ENCODE peak calls at places on chromosomes 11 and 22, in eight cellular contexts. One of them, this sample, is unnamed.

GRCh38 chr11:3122775-3123201 is 42.3 kb downstream of the OSBPL5 start:
- DNase-seq in naive thymus-derived CD4-positive, alpha-beta T cell: no peak
- DNase-seq in brain microvascular endothelial cell: no peak
- DNase-seq in effector memory CD4-positive, alpha-beta T cell: no peak
- DNase-seq in heart left ventricle: peak; percentile 30
- DNase-seq in stomach: no peak
- DNase-seq in psoas muscle: peak; percentile 51
- DNase-seq in OCI-LY7: no peak
- DNase-seq in this sample: peak; percentile 33

GRCh38 chr11:23473782-23474181 is 613.5 kb upstream of the CCDC179 start:
- DNase-seq in naive thymus-derived CD4-positive, alpha-beta T cell: no peak
- DNase-seq in brain microvascular endothelial cell: peak; percentile 0
- DNase-seq in effector memory CD4-positive, alpha-beta T cell: no peak
- DNase-seq in heart left ventricle: no peak
- DNase-seq in stomach: no peak
- DNase-seq in psoas muscle: no peak
- DNase-seq in OCI-LY7: no peak
- DNase-seq in this sample: no peak

GRCh38 chr22:28002181-28002700 is 83.2 kb upstream of the PITPNB start:
- DNase-seq in naive thymus-derived CD4-positive, alpha-beta T cell: no peak
- DNase-seq in brain microvascular endothelial cell: no peak
- DNase-seq in effector memory CD4-positive, alpha-beta T cell: no peak
- DNase-seq in heart left ventricle: no peak
- DNase-seq in stomach: no peak
- DNase-seq in psoas muscle: no peak
- DNase-seq in OCI-LY7: peak; percentile 59
- DNase-seq in this sample: peak; percentile 63

GRCh38 chr11:15725246-15725645 is 610.5 kb downstream of the INSC start:
- DNase-seq in naive thymus-derived CD4-positive, alpha-beta T cell: no peak
- DNase-seq in brain microvascular endothelial cell: no peak
- DNase-seq in effector memory CD4-positive, alpha-beta T cell: no peak
- DNase-seq in heart left ventricle: no peak
- DNase-seq in stomach: no peak
- DNase-seq in psoas muscle: no peak
- DNase-seq in OCI-LY7: no peak
- DNase-seq in this sample: no peak

GRCh38 chr11:2824851-2825250 is 60.7 kb downstream of the CDKN1C start:
- DNase-seq in naive thymus-derived CD4-positive, alpha-beta T cell: no peak
- DNase-seq in brain microvascular endothelial cell: no peak
- DNase-seq in effector memory CD4-positive, alpha-beta T cell: no peak
- DNase-seq in heart left ventricle: no peak
- DNase-seq in stomach: no peak
- DNase-seq in psoas muscle: peak; percentile 72
- DNase-seq in OCI-LY7: no peak
- DNase-seq in this sample: no peak

GRCh38 chr11:69157156-69157821 is 1.6 kb downstream of the SMIM38 start:
- DNase-seq in naive thymus-derived CD4-positive, alpha-beta T cell: no peak
- DNase-seq in brain microvascular endothelial cell: no peak
- DNase-seq in effector memory CD4-positive, alpha-beta T cell: no peak
- DNase-seq in heart left ventricle: peak; percentile 83
- DNase-seq in stomach: no peak
- DNase-seq in psoas muscle: no peak
- DNase-seq in OCI-LY7: no peak
- DNase-seq in this sample: peak; percentile 77

GRCh38 chr11:77127674-77127968 is 425 bp upstream of the MYO7A start:
- DNase-seq in naive thymus-derived CD4-positive, alpha-beta T cell: no peak
- DNase-seq in brain microvascular endothelial cell: no peak
- DNase-seq in effector memory CD4-positive, alpha-beta T cell: no peak
- DNase-seq in heart left ventricle: no peak
- DNase-seq in stomach: no peak
- DNase-seq in psoas muscle: no peak
- DNase-seq in OCI-LY7: peak; percentile 9
- DNase-seq in this sample: peak; percentile 78

GRCh38 chr11:10331548-10332289 is 26.8 kb downstream of the ADM start:
- DNase-seq in naive thymus-derived CD4-positive, alpha-beta T cell: no peak
- DNase-seq in brain microvascular endothelial cell: no peak
- DNase-seq in effector memory CD4-positive, alpha-beta T cell: no peak
- DNase-seq in heart left ventricle: no peak
- DNase-seq in stomach: no peak
- DNase-seq in psoas muscle: no peak
- DNase-seq in OCI-LY7: no peak
- DNase-seq in this sample: no peak

GRCh38 chr11:11025087-11025486 is 167.2 kb upstream of the ZBED5 start:
- DNase-seq in naive thymus-derived CD4-positive, alpha-beta T cell: no peak
- DNase-seq in brain microvascular endothelial cell: peak; percentile 67
- DNase-seq in effector memory CD4-positive, alpha-beta T cell: no peak
- DNase-seq in heart left ventricle: no peak
- DNase-seq in stomach: no peak
- DNase-seq in psoas muscle: no peak
- DNase-seq in OCI-LY7: no peak
- DNase-seq in this sample: no peak

GRCh38 chr11:101321222-101321621 is 191.6 kb upstream of the PGR start:
- DNase-seq in naive thymus-derived CD4-positive, alpha-beta T cell: no peak
- DNase-seq in brain microvascular endothelial cell: no peak
- DNase-seq in effector memory CD4-positive, alpha-beta T cell: no peak
- DNase-seq in heart left ventricle: no peak
- DNase-seq in stomach: no peak
- DNase-seq in psoas muscle: no peak
- DNase-seq in OCI-LY7: no peak
- DNase-seq in this sample: no peak

GRCh38 chr22:38066381-38067027 is 9.3 kb downstream of the PICK1 start:
- DNase-seq in naive thymus-derived CD4-positive, alpha-beta T cell: no peak
- DNase-seq in brain microvascular endothelial cell: no peak
- DNase-seq in effector memory CD4-positive, alpha-beta T cell: no peak
- DNase-seq in heart left ventricle: no peak
- DNase-seq in stomach: no peak
- DNase-seq in psoas muscle: peak; percentile 46
- DNase-seq in OCI-LY7: no peak
- DNase-seq in this sample: no peak
- H3K4me3 ChIP-seq in naive thymus-derived CD4-positive, alpha-beta T cell: no peak overlapping the region
- H3K4me3 ChIP-seq in brain microvascular endothelial cell: no peak overlapping the region
- H3K4me3 ChIP-seq in effector memory CD4-positive, alpha-beta T cell: no peak overlapping the region
- H3K4me3 ChIP-seq in heart left ventricle: no peak overlapping the region
- H3K4me3 ChIP-seq in stomach: no peak overlapping the region
- H3K4me3 ChIP-seq in psoas muscle: no peak overlapping the region
- H3K4me3 ChIP-seq in OCI-LY7: no peak overlapping the region
- H3K4me3 ChIP-seq in this sample: no peak overlapping the region

GRCh38 chr11:57700425-57700824 is 11.6 kb downstream of the MED19 start:
- DNase-seq in naive thymus-derived CD4-positive, alpha-beta T cell: no peak
- DNase-seq in brain microvascular endothelial cell: no peak
- DNase-seq in effector memory CD4-positive, alpha-beta T cell: no peak
- DNase-seq in heart left ventricle: no peak
- DNase-seq in stomach: no peak
- DNase-seq in psoas muscle: no peak
- DNase-seq in OCI-LY7: no peak
- DNase-seq in this sample: peak; percentile 49
- H3K36me3 ChIP-seq in naive thymus-derived CD4-positive, alpha-beta T cell: peaks cover 27% of the 10 kb centered on the region
- H3K36me3 ChIP-seq in brain microvascular endothelial cell: peaks cover 80% of the 10 kb centered on the region
- H3K36me3 ChIP-seq in effector memory CD4-positive, alpha-beta T cell: peaks cover 64% of the 10 kb centered on the region
- H3K36me3 ChIP-seq in heart left ventricle: peaks cover 37% of the 10 kb centered on the region
- H3K36me3 ChIP-seq in stomach: peaks cover 65% of the 10 kb centered on the region
- H3K36me3 ChIP-seq in psoas muscle: peaks cover 99% of the 10 kb centered on the region
- H3K36me3 ChIP-seq in OCI-LY7: peaks cover 86% of the 10 kb centered on the region
- H3K36me3 ChIP-seq in this sample: peaks cover 39% of the 10 kb centered on the region

DNA sequence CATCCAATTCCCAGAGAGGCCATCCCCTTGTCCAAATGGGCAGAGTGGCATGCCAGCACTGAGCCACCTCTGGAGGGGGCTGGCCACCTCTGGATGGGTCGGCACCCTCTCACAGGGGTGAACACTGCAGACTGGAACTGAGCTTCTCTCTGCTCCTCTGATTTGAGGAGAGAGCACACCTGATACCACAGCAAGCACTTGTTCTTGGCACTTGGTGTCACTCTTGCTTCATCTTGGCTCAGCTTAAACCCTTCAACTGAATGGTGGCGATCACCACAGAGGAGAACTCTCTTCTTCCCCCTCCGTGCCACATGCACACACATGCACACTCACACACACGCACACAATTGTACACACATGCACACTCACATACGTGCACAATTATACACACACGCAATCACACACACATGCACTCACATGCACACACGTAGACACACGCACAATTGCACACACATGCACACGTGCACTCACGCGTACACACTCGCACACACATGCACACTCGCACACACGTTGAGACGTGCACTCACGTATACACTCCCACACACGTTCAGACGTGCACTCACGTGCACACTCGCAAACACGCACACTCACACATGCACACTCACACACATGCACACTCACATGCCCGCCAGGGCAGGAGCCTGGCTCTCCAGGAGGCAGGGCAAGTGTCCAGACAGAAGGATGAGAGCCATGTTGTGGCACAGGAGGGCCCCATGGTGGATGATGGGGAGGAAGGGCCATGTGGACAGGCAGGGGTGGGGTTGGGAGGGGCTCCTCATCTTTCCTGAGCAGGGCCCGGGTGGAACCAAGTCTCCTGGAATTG is 23.4 kb downstream of the OVOL1 start:
- DNase-seq in naive thymus-derived CD4-positive, alpha-beta T cell: no peak
- DNase-seq in brain microvascular endothelial cell: no peak
- DNase-seq in effector memory CD4-positive, alpha-beta T cell: no peak
- DNase-seq in heart left ventricle: no peak
- DNase-seq in stomach: no peak
- DNase-seq in psoas muscle: no peak
- DNase-seq in OCI-LY7: peak; percentile 30
- DNase-seq in this sample: no peak
- H3K4me3 ChIP-seq in naive thymus-derived CD4-positive, alpha-beta T cell: no peak overlapping the region
- H3K4me3 ChIP-seq in brain microvascular endothelial cell: no peak overlapping the region
- H3K4me3 ChIP-seq in effector memory CD4-positive, alpha-beta T cell: no peak overlapping the region
- H3K4me3 ChIP-seq in heart left ventricle: no peak overlapping the region
- H3K4me3 ChIP-seq in stomach: no peak overlapping the region
- H3K4me3 ChIP-seq in psoas muscle: no peak overlapping the region
- H3K4me3 ChIP-seq in OCI-LY7: no peak overlapping the region
- H3K4me3 ChIP-seq in this sample: no peak overlapping the region

DNA sequence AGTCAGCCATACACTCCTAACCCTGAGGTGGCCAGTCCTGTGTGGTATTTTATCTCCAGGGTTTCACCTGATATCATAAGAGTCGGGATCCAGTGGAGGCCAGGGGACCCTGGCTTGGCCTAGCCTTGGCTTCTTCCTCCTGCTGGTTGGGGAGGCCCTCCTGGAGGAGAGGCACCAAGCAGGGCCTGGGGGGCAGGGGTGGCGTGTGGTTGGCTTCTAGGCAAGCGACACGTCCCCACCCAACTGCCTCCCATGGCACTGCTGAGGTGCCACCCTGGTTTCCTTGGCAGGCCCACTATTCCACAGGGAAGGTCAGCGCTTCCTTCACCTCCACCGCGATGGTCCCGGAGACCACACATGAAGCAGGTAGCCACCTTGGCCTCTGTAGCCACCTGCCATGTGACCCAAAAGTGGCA is 20.4 kb downstream of the PPIL2 start:
- DNase-seq in naive thymus-derived CD4-positive, alpha-beta T cell: no peak
- DNase-seq in brain microvascular endothelial cell: no peak
- DNase-seq in effector memory CD4-positive, alpha-beta T cell: no peak
- DNase-seq in heart left ventricle: no peak
- DNase-seq in stomach: no peak
- DNase-seq in psoas muscle: no peak
- DNase-seq in OCI-LY7: no peak
- DNase-seq in this sample: no peak
- H3K36me3 ChIP-seq in naive thymus-derived CD4-positive, alpha-beta T cell: peaks cover 6% of the 10 kb centered on the region
- H3K36me3 ChIP-seq in brain microvascular endothelial cell: peaks cover 69% of the 10 kb centered on the region
- H3K36me3 ChIP-seq in effector memory CD4-positive, alpha-beta T cell: peaks cover 65% of the 10 kb centered on the region
- H3K36me3 ChIP-seq in heart left ventricle: peaks cover 10% of the 10 kb centered on the region
- H3K36me3 ChIP-seq in stomach: peaks cover 52% of the 10 kb centered on the region
- H3K36me3 ChIP-seq in psoas muscle: peaks cover 91% of the 10 kb centered on the region
- H3K36me3 ChIP-seq in OCI-LY7: peaks cover 85% of the 10 kb centered on the region
- H3K36me3 ChIP-seq in this sample: peaks cover 7% of the 10 kb centered on the region

GRCh38 chr11:62851807-62852522 is 12.6 kb upstream of the WDR74 start:
- DNase-seq in naive thymus-derived CD4-positive, alpha-beta T cell: no peak
- DNase-seq in brain microvascular endothelial cell: no peak
- DNase-seq in effector memory CD4-positive, alpha-beta T cell: no peak
- DNase-seq in heart left ventricle: no peak
- DNase-seq in stomach: no peak
- DNase-seq in psoas muscle: no peak
- DNase-seq in OCI-LY7: peak; percentile 41
- DNase-seq in this sample: no peak
- H3K4me3 ChIP-seq in naive thymus-derived CD4-positive, alpha-beta T cell: no peak overlapping the region
- H3K4me3 ChIP-seq in brain microvascular endothelial cell: no peak overlapping the region
- H3K4me3 ChIP-seq in effector memory CD4-positive, alpha-beta T cell: no peak overlapping the region
- H3K4me3 ChIP-seq in heart left ventricle: no peak overlapping the region
- H3K4me3 ChIP-seq in stomach: no peak overlapping the region
- H3K4me3 ChIP-seq in psoas muscle: no peak overlapping the region
- H3K4me3 ChIP-seq in OCI-LY7: peak overlapping the region; percentile 94
- H3K4me3 ChIP-seq in this sample: no peak overlapping the region

GRCh38 chr22:32410459-32410858 is 1.6 kb downstream of the RTCB start:
- DNase-seq in naive thymus-derived CD4-positive, alpha-beta T cell: no peak
- DNase-seq in brain microvascular endothelial cell: no peak
- DNase-seq in effector memory CD4-positive, alpha-beta T cell: no peak
- DNase-seq in heart left ventricle: no peak
- DNase-seq in stomach: no peak
- DNase-seq in psoas muscle: no peak
- DNase-seq in OCI-LY7: no peak
- DNase-seq in this sample: no peak

GRCh38 chr22:32407332-32407731 is 4.7 kb downstream of the RTCB start:
- DNase-seq in naive thymus-derived CD4-positive, alpha-beta T cell: no peak
- DNase-seq in brain microvascular endothelial cell: no peak
- DNase-seq in effector memory CD4-positive, alpha-beta T cell: no peak
- DNase-seq in heart left ventricle: no peak
- DNase-seq in stomach: no peak
- DNase-seq in psoas muscle: no peak
- DNase-seq in OCI-LY7: peak; percentile 53
- DNase-seq in this sample: no peak

GRCh38 chr22:32409977-32410376 is 2.1 kb downstream of the RTCB start:
- DNase-seq in naive thymus-derived CD4-positive, alpha-beta T cell: no peak
- DNase-seq in brain microvascular endothelial cell: no peak
- DNase-seq in effector memory CD4-positive, alpha-beta T cell: no peak
- DNase-seq in heart left ventricle: no peak
- DNase-seq in stomach: no peak
- DNase-seq in psoas muscle: no peak
- DNase-seq in OCI-LY7: no peak
- DNase-seq in this sample: no peak

GRCh38 chr22:32411388-32411787 is 659 bp downstream of the RTCB start:
- DNase-seq in naive thymus-derived CD4-positive, alpha-beta T cell: no peak
- DNase-seq in brain microvascular endothelial cell: peak; percentile 14
- DNase-seq in effector memory CD4-positive, alpha-beta T cell: no peak
- DNase-seq in heart left ventricle: no peak
- DNase-seq in stomach: no peak
- DNase-seq in psoas muscle: no peak
- DNase-seq in OCI-LY7: peak; percentile 21
- DNase-seq in this sample: peak; percentile 30

GRCh38 chr22:32407936-32408335 is 4.1 kb downstream of the RTCB start:
- DNase-seq in naive thymus-derived CD4-positive, alpha-beta T cell: no peak
- DNase-seq in brain microvascular endothelial cell: no peak
- DNase-seq in effector memory CD4-positive, alpha-beta T cell: no peak
- DNase-seq in heart left ventricle: no peak
- DNase-seq in stomach: no peak
- DNase-seq in psoas muscle: no peak
- DNase-seq in OCI-LY7: no peak
- DNase-seq in this sample: no peak
- H3K36me3 ChIP-seq in naive thymus-derived CD4-positive, alpha-beta T cell: peaks cover 3% of the 10 kb centered on the region
- H3K36me3 ChIP-seq in brain microvascular endothelial cell: peaks cover 40% of the 10 kb centered on the region
- H3K36me3 ChIP-seq in effector memory CD4-positive, alpha-beta T cell: peaks cover 40% of the 10 kb centered on the region
- H3K36me3 ChIP-seq in heart left ventricle: peaks cover 19% of the 10 kb centered on the region
- H3K36me3 ChIP-seq in stomach: peaks cover 37% of the 10 kb centered on the region
- H3K36me3 ChIP-seq in psoas muscle: peaks cover 63% of the 10 kb centered on the region
- H3K36me3 ChIP-seq in OCI-LY7: peaks cover 59% of the 10 kb centered on the region
- H3K36me3 ChIP-seq in this sample: peaks cover 22% of the 10 kb centered on the region